ENCODE peak calls at places on chromosomes 12 and 14, in four cellular contexts. K is uterus, W is tibial nerve, T is IMR-90. C is an unnamed sample.
A peak's percentile ranks its signal among the peaks of the same experiment; 100 is the strongest.

GRCh38 chr14:73796881-73797539 is 54.6 kb upstream of the PTGR2 start:
- DNase-seq in K (no peak), W (no peak), T (peak; percentile 37), C (no peak)

GRCh38 chr14:68361231-68361630 is 431.6 kb downstream of the ZFP36L1 start:
- DNase-seq in K (no peak), W (no peak), T (peak; percentile 43), C (no peak)

GRCh38 chr14:22837750-22838538 is 1.6 kb downstream of the MMP14 start:
- DNase-seq in K (peak; percentile 88), W (peak; percentile 68), T (peak; percentile 33), C (no peak)

GRCh38 chr12:97754306-97754705 is 291.7 kb downstream of the RMST start:
- DNase-seq in K (no peak), W (no peak), T (no peak), C (no peak)

GRCh38 chr12:124742702-124743101 is 121.0 kb downstream of the SCARB1 start:
- DNase-seq in K (no peak), W (no peak), T (no peak), C (no peak)

GRCh38 chr12:118984206-118984943 is 3.0 kb downstream of the SRRM4 start:
- DNase-seq in K (no peak), W (no peak), T (no peak), C (no peak)

GRCh38 chr14:49497725-49498348 is 88.3 kb downstream of the RPS29 start:
- DNase-seq in K (no peak), W (no peak), T (peak; percentile 74), C (no peak)

GRCh38 chr12:99027491-99027890 is 382.4 kb downstream of the APAF1 start:
- DNase-seq in K (no peak), W (no peak), T (no peak), C (no peak)

GRCh38 chr12:92899388-92900001 is 29.6 kb downstream of the EEA1 start:
- DNase-seq in K (peak; percentile 90), W (peak; percentile 63), T (peak; percentile 99), C (peak; percentile 93)

GRCh38 chr12:111035578-111036301 is 115.4 kb upstream of the MYL2 start:
- DNase-seq in K (no peak), W (no peak), T (no peak), C (no peak)

GRCh38 chr12:95736631-95737030 is 53.9 kb downstream of the NTN4 start:
- DNase-seq in K (no peak), W (no peak), T (peak; percentile 47), C (no peak)

GRCh38 chr12:49969027-49969426 is 3.7 kb upstream of the AQP6 start:
- DNase-seq in K (no peak), W (no peak), T (no peak), C (no peak)

GRCh38 chr12:53684654-53685220 is 8.9 kb upstream of the ATP5MC2 start:
- DNase-seq in K (no peak), W (no peak), T (no peak), C (no peak)

GRCh38 chr14:89658977-89659670 is 242.1 kb upstream of the FOXN3 start:
- DNase-seq in K (no peak), W (no peak), T (no peak), C (no peak)

GRCh38 chr14:90551733-90552464 is 155.1 kb downstream of the CALM1 start:
- DNase-seq in K (no peak), W (no peak), T (no peak), C (no peak)

GRCh38 chr12:48794870-48795269 is 6.0 kb upstream of the ADCY6 start:
- DNase-seq in K (no peak), W (no peak), T (peak; percentile 55), C (no peak)

GRCh38 chr14:97458302-97459137 is 661.3 kb downstream of the VRK1 start:
- DNase-seq in K (peak; percentile 15), W (no peak), T (no peak), C (no peak)

GRCh38 chr14:78448483-78449094 is 278.4 kb downstream of the NRXN3 start:
- DNase-seq in K (no peak), W (peak; percentile 13), T (no peak), C (peak; percentile 59)

GRCh38 chr12:45268672-45269406 is 52.9 kb downstream of the ANO6 start:
- DNase-seq in K (peak; percentile 76), W (peak; percentile 61), T (peak; percentile 82), C (peak; percentile 88)

GRCh38 chr12:94172973-94173372 is 24.6 kb downstream of the PLXNC1 start:
- DNase-seq in K (no peak), W (no peak), T (peak; percentile 99), C (no peak)

GRCh38 chr12:130124605-130125244 is 37.5 kb upstream of the FZD10 start:
- DNase-seq in K (no peak), W (no peak), T (no peak), C (no peak)

GRCh38 chr14:103474893-103475292 is 47.7 kb downstream of the CKB start:
- DNase-seq in K (no peak), W (no peak), T (no peak), C (no peak)
- H3K36me3 ChIP-seq in K (no peaks in the 10 kb centered on the region), W (no peaks in the 10 kb centered on the region), T (peaks cover 41% of the 10 kb centered on the region), C (peaks cover 71% of the 10 kb centered on the region)

DNA sequence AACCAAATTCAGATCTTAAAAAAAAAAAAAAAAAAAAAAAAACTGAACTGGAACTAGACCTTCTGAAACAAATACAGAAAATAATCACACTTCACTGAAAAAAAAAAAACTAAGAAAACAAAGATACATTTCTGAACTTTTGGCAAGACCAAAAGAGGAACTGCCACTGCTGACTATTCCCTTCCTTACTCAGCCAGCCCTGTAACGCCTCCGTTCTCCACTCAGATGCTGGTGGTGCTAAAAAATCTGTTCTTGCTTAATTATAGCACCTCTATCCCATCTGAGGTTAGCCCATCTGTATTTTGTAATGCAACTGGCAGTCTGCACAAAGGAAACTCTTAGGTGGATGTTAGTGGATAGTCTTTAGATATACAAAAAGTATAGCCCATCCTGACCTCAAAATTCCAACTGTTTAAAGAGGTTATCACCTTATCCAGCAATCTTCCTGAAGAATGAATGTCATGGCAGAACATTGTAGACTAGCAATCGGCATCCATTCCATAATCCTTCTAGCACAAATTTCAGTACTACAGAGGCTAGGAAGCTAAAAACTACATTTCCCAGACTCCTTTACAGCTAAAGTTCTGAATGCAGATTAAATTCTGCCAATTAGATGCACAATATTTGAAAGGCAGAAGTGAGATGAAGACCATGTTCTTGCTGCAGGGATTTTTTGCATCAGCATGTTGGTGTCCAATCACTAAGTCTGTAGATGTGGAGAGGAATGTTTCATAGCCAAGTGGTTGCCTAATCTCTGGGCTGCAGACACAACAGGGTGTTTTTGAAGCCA is 5.8 kb downstream of the MAP3K9 start:
- DNase-seq in K (no peak), W (no peak), T (no peak), C (no peak)
- H3K4me1 ChIP-seq in K (no peaks in the 10 kb centered on the region), W (no peaks in the 10 kb centered on the region), T (no peaks in the 10 kb centered on the region), C (peaks cover 9% of the 10 kb centered on the region)

DNA sequence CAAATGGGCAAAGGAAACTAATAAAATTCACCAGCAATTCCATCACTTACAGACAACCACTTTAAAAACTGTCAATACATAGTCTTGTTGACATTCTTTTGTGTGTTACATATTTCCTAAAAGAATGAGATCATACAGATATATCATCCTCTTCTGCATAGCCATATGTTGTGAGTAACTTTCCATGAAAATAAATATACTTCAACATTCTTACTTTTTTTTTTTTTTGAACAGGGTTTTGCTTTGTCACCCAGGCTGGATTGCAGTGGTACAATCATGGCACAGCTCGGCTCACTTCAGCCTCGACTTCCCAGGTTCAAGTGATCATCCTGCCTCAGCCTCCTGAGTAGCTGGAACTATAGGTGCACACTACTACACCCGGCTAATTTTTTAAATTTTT is 20.9 kb downstream of the ZC2HC1C start:
- DNase-seq in K (no peak), W (no peak), T (peak; percentile 66), C (no peak)
- H3K36me3 ChIP-seq in K (no peaks in the 10 kb centered on the region), W (peaks cover 16% of the 10 kb centered on the region), T (peaks cover 18% of the 10 kb centered on the region), C (peaks cover 83% of the 10 kb centered on the region)

DNA sequence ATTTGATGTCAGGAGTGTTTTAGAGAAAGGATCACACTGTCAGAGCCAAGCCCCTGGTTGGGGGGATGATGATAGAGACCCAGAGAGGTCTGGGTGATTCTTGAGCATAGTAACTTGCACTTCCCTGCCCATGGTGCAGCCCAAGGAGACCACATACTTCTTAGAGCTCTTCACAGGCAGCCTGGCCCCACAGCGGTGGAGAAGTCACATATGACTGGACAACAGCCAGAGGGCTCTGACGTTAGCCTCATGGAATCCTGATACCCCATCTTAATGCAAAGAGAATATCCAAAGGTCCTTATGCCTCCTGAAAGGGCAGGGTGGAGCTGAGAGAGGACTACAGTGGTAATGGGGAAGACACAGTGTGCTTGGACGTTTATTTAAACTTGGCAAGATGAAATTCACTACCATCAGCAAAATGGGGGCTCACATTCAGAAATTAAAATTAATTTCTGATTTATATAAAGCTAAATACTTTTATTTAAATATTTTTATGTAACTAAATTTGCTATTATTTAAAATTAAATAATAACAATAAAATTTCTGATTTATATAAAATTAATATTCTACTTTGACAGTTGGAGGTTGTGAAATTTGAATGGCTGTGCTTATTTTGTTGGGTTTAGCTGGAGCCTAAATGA is 131.3 kb downstream of the KTN1 start:
- DNase-seq in K (no peak), W (no peak), T (peak; percentile 61), C (no peak)
- H3K4me1 ChIP-seq in K (no peaks in the 10 kb centered on the region), W (no peaks in the 10 kb centered on the region), T (peaks cover 6% of the 10 kb centered on the region), C (no peaks in the 10 kb centered on the region)

GRCh38 chr12:57158665-57159064 is 11.2 kb upstream of the LRP1-AS start:
- DNase-seq in K (no peak), W (no peak), T (no peak), C (no peak)
- H3K36me3 ChIP-seq in K (no peaks in the 10 kb centered on the region), W (peaks cover 16% of the 10 kb centered on the region), T (peaks cover 92% of the 10 kb centered on the region), C (peaks cover 99% of the 10 kb centered on the region)

GRCh38 chr12:108823804-108824203 is 33.6 kb downstream of the SSH1 start:
- DNase-seq in K (no peak), W (no peak), T (no peak), C (no peak)

GRCh38 chr12:108827941-108828340 is 29.4 kb downstream of the SSH1 start:
- DNase-seq in K (no peak), W (no peak), T (no peak), C (no peak)

GRCh38 chr12:108825205-108825950 is 32.0 kb downstream of the SSH1 start:
- DNase-seq in K (no peak), W (no peak), T (peak; percentile 76), C (no peak)

GRCh38 chr12:108826807-108827721 is 30.3 kb downstream of the SSH1 start:
- DNase-seq in K (no peak), W (no peak), T (peak; percentile 60), C (no peak)

DNA sequence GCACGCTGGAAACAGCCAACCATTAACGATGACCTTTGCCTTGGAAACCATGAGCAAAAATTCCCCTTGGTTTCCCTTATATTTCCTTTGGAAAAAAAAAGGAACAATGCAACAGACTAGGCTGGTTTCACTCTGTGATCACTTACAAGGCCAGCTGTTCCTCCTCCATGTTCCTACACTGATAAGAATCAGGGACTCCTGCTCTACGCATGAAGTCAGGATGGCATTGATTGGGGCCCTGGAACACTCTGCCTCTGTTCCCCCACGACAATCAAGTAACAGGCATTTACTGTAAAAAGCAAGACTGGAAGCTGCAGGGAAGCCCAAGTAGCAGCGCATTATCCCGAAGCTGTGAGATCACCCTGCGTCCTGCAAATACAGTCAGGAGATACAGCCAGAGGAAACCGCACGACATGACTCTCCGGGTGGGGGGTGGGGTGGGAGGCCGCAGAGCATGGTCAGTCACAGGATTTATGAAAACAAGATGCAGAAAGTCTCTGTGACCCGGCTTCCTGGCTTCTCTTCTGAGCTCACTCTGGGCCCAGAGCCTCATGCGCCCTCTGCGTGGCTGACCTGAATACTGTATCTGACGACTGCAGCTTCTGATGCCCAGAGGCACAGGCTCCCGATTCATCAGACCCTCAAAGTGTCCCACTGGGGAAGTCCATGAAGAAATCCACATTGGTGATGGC is 31.1 kb downstream of the SSH1 start:
- DNase-seq in K (peak; percentile 57), W (no peak), T (peak; percentile 97), C (peak; percentile 86)
- H3K4me1 ChIP-seq in K (peaks cover 11% of the 10 kb centered on the region), W (peaks cover 79% of the 10 kb centered on the region), T (peaks cover 34% of the 10 kb centered on the region), C (no peaks in the 10 kb centered on the region)